ENCODE peak calls at places on chromosomes 11 and 22, in ten cellular contexts. One of them, this sample, is unnamed.

GRCh38 chr11:66265531-66266377 is 2.7 kb upstream of the RAB1B start:
- DNase-seq in left colon: no peak
- DNase-seq in GM12891: no peak
- DNase-seq in putamen: no peak
- DNase-seq in NCI-H510A: no peak
- DNase-seq in H54: no peak
- DNase-seq in left lobe of liver: no peak
- DNase-seq in activated T-cell treated with anti-CD3 and anti-CD28 coated beads for 24 hours: no peak
- DNase-seq in OCI-LY7: no peak
- DNase-seq in nucleus accumbens: no peak
- DNase-seq in this sample: no peak

GRCh38 chr11:85664561-85665481 is at the start of gene CREBZF:
- DNase-seq in OCI-LY7: peak
- DNase-seq in NCI-H510A: peak
- DNase-seq in activated T-cell treated with anti-CD3 and anti-CD28 coated beads for 24 hours: peak
- DNase-seq in GM12891: peak
- DNase-seq in left colon: peak
- DNase-seq in putamen: peak
- DNase-seq in nucleus accumbens: peak
- DNase-seq in H54: peak
- DNase-seq in left lobe of liver: peak
- DNase-seq in this sample: peak

GRCh38 chr22:40578171-40578570 is 58.3 kb downstream of the MRTFA start:
- DNase-seq in OCI-LY7: no peak
- DNase-seq in putamen: no peak
- DNase-seq in nucleus accumbens: no peak
- DNase-seq in GM12891: no peak
- DNase-seq in left lobe of liver: no peak
- DNase-seq in left colon: no peak
- DNase-seq in NCI-H510A: no peak
- DNase-seq in H54: no peak
- DNase-seq in activated T-cell treated with anti-CD3 and anti-CD28 coated beads for 24 hours: no peak
- DNase-seq in this sample: no peak

GRCh38 chr22:31253949-31254348 is 38.3 kb downstream of the PIK3IP1 start:
- DNase-seq in left colon: peak
- DNase-seq in nucleus accumbens: no peak
- DNase-seq in left lobe of liver: no peak
- DNase-seq in NCI-H510A: peak
- DNase-seq in activated T-cell treated with anti-CD3 and anti-CD28 coated beads for 24 hours: no peak
- DNase-seq in H54: no peak
- DNase-seq in OCI-LY7: no peak
- DNase-seq in GM12891: no peak
- DNase-seq in putamen: no peak
- DNase-seq in this sample: peak

GRCh38 chr11:2783536-2784082 is 83.8 kb upstream of the KCNQ1OT1 start:
- DNase-seq in GM12891: no peak
- DNase-seq in NCI-H510A: no peak
- DNase-seq in OCI-LY7: no peak
- DNase-seq in putamen: no peak
- DNase-seq in nucleus accumbens: no peak
- DNase-seq in left colon: no peak
- DNase-seq in activated T-cell treated with anti-CD3 and anti-CD28 coated beads for 24 hours: no peak
- DNase-seq in left lobe of liver: no peak
- DNase-seq in H54: no peak
- DNase-seq in this sample: no peak

GRCh38 chr11:35751664-35752061 is 89.1 kb downstream of the TRIM44 start:
- DNase-seq in putamen: no peak
- DNase-seq in activated T-cell treated with anti-CD3 and anti-CD28 coated beads for 24 hours: no peak
- DNase-seq in NCI-H510A: no peak
- DNase-seq in left lobe of liver: no peak
- DNase-seq in left colon: no peak
- DNase-seq in H54: no peak
- DNase-seq in nucleus accumbens: no peak
- DNase-seq in OCI-LY7: no peak
- DNase-seq in GM12891: no peak
- DNase-seq in this sample: no peak

GRCh38 chr22:29003975-29004646 is 57.5 kb downstream of the C22orf31 start:
- DNase-seq in OCI-LY7: no peak
- DNase-seq in nucleus accumbens: no peak
- DNase-seq in H54: no peak
- DNase-seq in left lobe of liver: no peak
- DNase-seq in NCI-H510A: peak
- DNase-seq in activated T-cell treated with anti-CD3 and anti-CD28 coated beads for 24 hours: no peak
- DNase-seq in GM12891: no peak
- DNase-seq in putamen: no peak
- DNase-seq in left colon: no peak
- DNase-seq in this sample: peak

GRCh38 chr11:119788911-119789560 is 60.0 kb upstream of the NECTIN1 start:
- DNase-seq in nucleus accumbens: no peak
- DNase-seq in left colon: no peak
- DNase-seq in activated T-cell treated with anti-CD3 and anti-CD28 coated beads for 24 hours: no peak
- DNase-seq in left lobe of liver: no peak
- DNase-seq in putamen: no peak
- DNase-seq in GM12891: no peak
- DNase-seq in NCI-H510A: no peak
- DNase-seq in OCI-LY7: no peak
- DNase-seq in H54: no peak
- DNase-seq in this sample: no peak

GRCh38 chr22:27385261-27385998 is 416.1 kb downstream of the MN1 start:
- DNase-seq in left lobe of liver: no peak
- DNase-seq in NCI-H510A: no peak
- DNase-seq in left colon: no peak
- DNase-seq in GM12891: no peak
- DNase-seq in OCI-LY7: no peak
- DNase-seq in H54: no peak
- DNase-seq in putamen: no peak
- DNase-seq in activated T-cell treated with anti-CD3 and anti-CD28 coated beads for 24 hours: no peak
- DNase-seq in nucleus accumbens: no peak
- DNase-seq in this sample: no peak

GRCh38 chr11:130827697-130828377 is 88.4 kb downstream of the SNX19 start:
- DNase-seq in OCI-LY7: no peak
- DNase-seq in activated T-cell treated with anti-CD3 and anti-CD28 coated beads for 24 hours: no peak
- DNase-seq in nucleus accumbens: peak
- DNase-seq in left colon: peak
- DNase-seq in left lobe of liver: no peak
- DNase-seq in GM12891: peak
- DNase-seq in putamen: peak
- DNase-seq in NCI-H510A: no peak
- DNase-seq in H54: peak
- DNase-seq in this sample: peak

GRCh38 chr11:66728760-66729385 is at the start of gene SPTBN2:
- DNase-seq in left colon: peak
- DNase-seq in putamen: peak
- DNase-seq in left lobe of liver: no peak
- DNase-seq in activated T-cell treated with anti-CD3 and anti-CD28 coated beads for 24 hours: no peak
- DNase-seq in H54: no peak
- DNase-seq in NCI-H510A: no peak
- DNase-seq in OCI-LY7: peak
- DNase-seq in GM12891: no peak
- DNase-seq in nucleus accumbens: peak
- DNase-seq in this sample: no peak

GRCh38 chr11:83521647-83522596 is 235.8 kb upstream of the CCDC90B start:
- DNase-seq in left lobe of liver: no peak
- DNase-seq in activated T-cell treated with anti-CD3 and anti-CD28 coated beads for 24 hours: no peak
- DNase-seq in GM12891: no peak
- DNase-seq in left colon: no peak
- DNase-seq in OCI-LY7: peak
- DNase-seq in nucleus accumbens: no peak
- DNase-seq in NCI-H510A: peak
- DNase-seq in putamen: no peak
- DNase-seq in H54: no peak
- DNase-seq in this sample: no peak

GRCh38 chr11:33785609-33786008 is 11.3 kb upstream of the FBXO3 start:
- DNase-seq in nucleus accumbens: no peak
- DNase-seq in NCI-H510A: no peak
- DNase-seq in GM12891: no peak
- DNase-seq in H54: no peak
- DNase-seq in left colon: no peak
- DNase-seq in putamen: no peak
- DNase-seq in OCI-LY7: no peak
- DNase-seq in activated T-cell treated with anti-CD3 and anti-CD28 coated beads for 24 hours: no peak
- DNase-seq in left lobe of liver: no peak
- DNase-seq in this sample: no peak

GRCh38 chr22:46542011-46542985 is 4.9 kb upstream of the CELSR1 start:
- DNase-seq in nucleus accumbens: peak
- DNase-seq in NCI-H510A: no peak
- DNase-seq in left lobe of liver: peak
- DNase-seq in GM12891: peak
- DNase-seq in H54: peak
- DNase-seq in activated T-cell treated with anti-CD3 and anti-CD28 coated beads for 24 hours: peak
- DNase-seq in left colon: peak
- DNase-seq in putamen: peak
- DNase-seq in OCI-LY7: peak
- DNase-seq in this sample: peak

GRCh38 chr22:43110444-43110926 is at the start of gene BIK:
- DNase-seq in activated T-cell treated with anti-CD3 and anti-CD28 coated beads for 24 hours: peak
- DNase-seq in nucleus accumbens: no peak
- DNase-seq in left lobe of liver: peak
- DNase-seq in left colon: peak
- DNase-seq in NCI-H510A: no peak
- DNase-seq in putamen: no peak
- DNase-seq in OCI-LY7: peak
- DNase-seq in GM12891: peak
- DNase-seq in H54: no peak
- DNase-seq in this sample: peak

GRCh38 chr11:60935676-60936442 is 11.6 kb downstream of the TMEM132A start:
- DNase-seq in H54: no peak
- DNase-seq in putamen: no peak
- DNase-seq in left lobe of liver: no peak
- DNase-seq in NCI-H510A: no peak
- DNase-seq in left colon: no peak
- DNase-seq in activated T-cell treated with anti-CD3 and anti-CD28 coated beads for 24 hours: no peak
- DNase-seq in GM12891: no peak
- DNase-seq in nucleus accumbens: no peak
- DNase-seq in OCI-LY7: no peak
- DNase-seq in this sample: no peak

GRCh38 chr11:91243630-91244029 is 981.0 kb upstream of the FAT3 start:
- DNase-seq in activated T-cell treated with anti-CD3 and anti-CD28 coated beads for 24 hours: no peak
- DNase-seq in nucleus accumbens: no peak
- DNase-seq in OCI-LY7: no peak
- DNase-seq in GM12891: no peak
- DNase-seq in left lobe of liver: no peak
- DNase-seq in putamen: no peak
- DNase-seq in left colon: no peak
- DNase-seq in NCI-H510A: no peak
- DNase-seq in H54: no peak
- DNase-seq in this sample: no peak

GRCh38 chr22:38170469-38170868 is 11.2 kb downstream of the PLA2G6 start:
- DNase-seq in left lobe of liver: no peak
- DNase-seq in activated T-cell treated with anti-CD3 and anti-CD28 coated beads for 24 hours: no peak
- DNase-seq in NCI-H510A: no peak
- DNase-seq in GM12891: no peak
- DNase-seq in putamen: no peak
- DNase-seq in nucleus accumbens: no peak
- DNase-seq in OCI-LY7: no peak
- DNase-seq in H54: no peak
- DNase-seq in left colon: no peak
- DNase-seq in this sample: no peak

GRCh38 chr11:114395776-114396175 is 4.5 kb downstream of the C11orf71 start:
- DNase-seq in NCI-H510A: no peak
- DNase-seq in OCI-LY7: no peak
- DNase-seq in H54: no peak
- DNase-seq in GM12891: no peak
- DNase-seq in left lobe of liver: no peak
- DNase-seq in nucleus accumbens: no peak
- DNase-seq in left colon: peak
- DNase-seq in activated T-cell treated with anti-CD3 and anti-CD28 coated beads for 24 hours: no peak
- DNase-seq in putamen: no peak
- DNase-seq in this sample: no peak

GRCh38 chr11:117945047-117945820 is 16.0 kb upstream of the TMPRSS13 start:
- DNase-seq in nucleus accumbens: no peak
- DNase-seq in putamen: no peak
- DNase-seq in OCI-LY7: no peak
- DNase-seq in H54: no peak
- DNase-seq in left lobe of liver: no peak
- DNase-seq in activated T-cell treated with anti-CD3 and anti-CD28 coated beads for 24 hours: no peak
- DNase-seq in NCI-H510A: no peak
- DNase-seq in GM12891: no peak
- DNase-seq in left colon: no peak
- DNase-seq in this sample: no peak

GRCh38 chr11:126415669-126416420 is 60.4 kb downstream of the ST3GAL4 start:
- DNase-seq in GM12891: no peak
- DNase-seq in left colon: peak
- DNase-seq in NCI-H510A: no peak
- DNase-seq in nucleus accumbens: peak
- DNase-seq in putamen: peak
- DNase-seq in OCI-LY7: no peak
- DNase-seq in activated T-cell treated with anti-CD3 and anti-CD28 coated beads for 24 hours: no peak
- DNase-seq in H54: no peak
- DNase-seq in left lobe of liver: no peak
- DNase-seq in this sample: peak

GRCh38 chr11:118519549-118519948 is 7.7 kb upstream of the TTC36 start:
- DNase-seq in NCI-H510A: no peak
- DNase-seq in OCI-LY7: no peak
- DNase-seq in putamen: no peak
- DNase-seq in H54: no peak
- DNase-seq in activated T-cell treated with anti-CD3 and anti-CD28 coated beads for 24 hours: no peak
- DNase-seq in left colon: no peak
- DNase-seq in left lobe of liver: peak
- DNase-seq in nucleus accumbens: no peak
- DNase-seq in GM12891: no peak
- DNase-seq in this sample: no peak

GRCh38 chr11:24781288-24781687 is 284.4 kb downstream of the LUZP2 start:
- DNase-seq in OCI-LY7: no peak
- DNase-seq in left colon: no peak
- DNase-seq in H54: no peak
- DNase-seq in nucleus accumbens: no peak
- DNase-seq in putamen: no peak
- DNase-seq in activated T-cell treated with anti-CD3 and anti-CD28 coated beads for 24 hours: no peak
- DNase-seq in NCI-H510A: no peak
- DNase-seq in GM12891: no peak
- DNase-seq in left lobe of liver: no peak
- DNase-seq in this sample: no peak

GRCh38 chr11:132632641-132633124 is 899.6 kb downstream of the OPCML start:
- DNase-seq in nucleus accumbens: no peak
- DNase-seq in putamen: no peak
- DNase-seq in OCI-LY7: no peak
- DNase-seq in left lobe of liver: no peak
- DNase-seq in NCI-H510A: peak
- DNase-seq in left colon: no peak
- DNase-seq in GM12891: no peak
- DNase-seq in activated T-cell treated with anti-CD3 and anti-CD28 coated beads for 24 hours: no peak
- DNase-seq in H54: peak
- DNase-seq in this sample: no peak

GRCh38 chr11:103894034-103894433 is 142.4 kb upstream of the DDI1 start:
- DNase-seq in NCI-H510A: no peak
- DNase-seq in left lobe of liver: no peak
- DNase-seq in left colon: no peak
- DNase-seq in nucleus accumbens: no peak
- DNase-seq in activated T-cell treated with anti-CD3 and anti-CD28 coated beads for 24 hours: no peak
- DNase-seq in GM12891: no peak
- DNase-seq in OCI-LY7: no peak
- DNase-seq in H54: no peak
- DNase-seq in putamen: no peak
- DNase-seq in this sample: no peak

GRCh38 chr11:76616676-76617552 is 53.6 kb downstream of the LRRC32 start:
- DNase-seq in GM12891: no peak
- DNase-seq in left lobe of liver: no peak
- DNase-seq in left colon: no peak
- DNase-seq in activated T-cell treated with anti-CD3 and anti-CD28 coated beads for 24 hours: no peak
- DNase-seq in OCI-LY7: no peak
- DNase-seq in NCI-H510A: no peak
- DNase-seq in putamen: no peak
- DNase-seq in H54: no peak
- DNase-seq in nucleus accumbens: no peak
- DNase-seq in this sample: no peak

GRCh38 chr11:64652586-64653387 is 61.8 kb downstream of the SLC22A12 start:
- DNase-seq in GM12891: peak
- DNase-seq in left lobe of liver: peak
- DNase-seq in putamen: peak
- DNase-seq in nucleus accumbens: peak
- DNase-seq in H54: peak
- DNase-seq in left colon: peak
- DNase-seq in activated T-cell treated with anti-CD3 and anti-CD28 coated beads for 24 hours: peak
- DNase-seq in OCI-LY7: peak
- DNase-seq in NCI-H510A: peak
- DNase-seq in this sample: peak

GRCh38 chr11:60740573-60740972 is 16.1 kb downstream of the MS4A18 start:
- DNase-seq in nucleus accumbens: no peak
- DNase-seq in OCI-LY7: no peak
- DNase-seq in H54: no peak
- DNase-seq in left lobe of liver: no peak
- DNase-seq in putamen: no peak
- DNase-seq in NCI-H510A: no peak
- DNase-seq in GM12891: no peak
- DNase-seq in activated T-cell treated with anti-CD3 and anti-CD28 coated beads for 24 hours: no peak
- DNase-seq in left colon: no peak
- DNase-seq in this sample: no peak